ENCODE peak calls at places on chromosome 7, in seven cellular contexts. S is IMR-90, Q is heart left ventricle, U is fibroblast of lung, R is HCT116, Y is DND-41, T is astrocyte. A is an unnamed sample. For H3K27me3 and H3K36me3, the result is how much of the 10 kb centered on the place peaks cover.

GRCh38 chr7:22238354-22239311 is 118.3 kb downstream of the RAPGEF5 start:
- DNase-seq in S (peak), Q (no peak), U (peak), R (no peak), Y (no peak), T (peak), A (no peak)

GRCh38 chr7:78924581-78924980 is 528.9 kb downstream of the MAGI2 start:
- DNase-seq in S (peak), Q (no peak), U (peak), R (peak), Y (no peak), T (peak), A (no peak)

GRCh38 chr7:123871998-123872867 is 27.3 kb downstream of the HYAL4 start:
- DNase-seq in S (peak), Q (no peak), U (peak), R (peak), Y (peak), T (peak), A (no peak)

GRCh38 chr7:5689118-5689517 is 92.3 kb downstream of the RNF216 start:
- DNase-seq in S (peak), Q (no peak), U (peak), R (no peak), Y (no peak), T (no peak), A (no peak)

GRCh38 chr7:25596443-25596842 is 368.2 kb upstream of the NPVF start:
- DNase-seq in S (no peak), Q (no peak), U (no peak), R (no peak), Y (no peak), T (no peak), A (no peak)

GRCh38 chr7:105097619-105098018 is 83.6 kb downstream of the KMT2E start:
- DNase-seq in S (peak), Q (no peak), U (peak), R (no peak), Y (no peak), T (peak), A (peak)

GRCh38 chr7:94374721-94375120 is 20.0 kb upstream of the COL1A2 start:
- DNase-seq in S (no peak), Q (no peak), U (peak), R (no peak), Y (no peak), T (no peak), A (no peak)

GRCh38 chr7:131556055-131556911 is at the start of gene PODXL:
- DNase-seq in S (peak), Q (peak), U (peak), R (no peak), Y (peak), T (peak), A (no peak)

GRCh38 chr7:229184-229964 is 37.0 kb downstream of the FAM20C start:
- DNase-seq in S (peak), Q (no peak), U (peak), R (no peak), Y (no peak), T (peak), A (peak)

GRCh38 chr7:151570366-151570915 is 50.7 kb upstream of the RHEB start:
- DNase-seq in S (peak), Q (no peak), U (no peak), R (peak), Y (no peak), T (no peak), A (no peak)

GRCh38 chr7:83934118-83934734 is 260.4 kb downstream of the SEMA3A start:
- DNase-seq in S (peak), Q (no peak), U (no peak), R (no peak), Y (no peak), T (no peak), A (no peak)

GRCh38 chr7:14582010-14582409 is 320.5 kb downstream of the DGKB start:
- DNase-seq in S (no peak), Q (no peak), U (no peak), R (no peak), Y (no peak), T (no peak), A (no peak)

GRCh38 chr7:4747013-4747412 is 28.4 kb upstream of the AP5Z1 start:
- DNase-seq in S (no peak), Q (no peak), U (no peak), R (no peak), Y (no peak), T (no peak), A (no peak)

GRCh38 chr7:2209146-2209960 is 23.4 kb downstream of the MAD1L1 start:
- DNase-seq in S (peak), Q (peak), U (peak), R (no peak), Y (peak), T (peak), A (no peak)

GRCh38 chr7:41993173-41993867 is 243.7 kb downstream of the GLI3 start:
- DNase-seq in S (peak), Q (no peak), U (peak), R (no peak), Y (no peak), T (peak), A (no peak)

GRCh38 chr7:41880107-41880506 is 177.2 kb upstream of the INHBA start:
- DNase-seq in S (peak), Q (no peak), U (peak), R (no peak), Y (no peak), T (peak), A (peak)

GRCh38 chr7:135917721-135918120 is 59.4 kb downstream of the MTPN start:
- DNase-seq in S (no peak), Q (no peak), U (no peak), R (no peak), Y (no peak), T (no peak), A (no peak)

GRCh38 chr7:43693687-43694398 is 35.5 kb downstream of the COA1 start:
- DNase-seq in S (peak), Q (no peak), U (peak), R (peak), Y (no peak), T (peak), A (no peak)

GRCh38 chr7:17380696-17381662 is 82.5 kb downstream of the AHR start:
- DNase-seq in S (peak), Q (no peak), U (peak), R (no peak), Y (no peak), T (peak), A (no peak)

GRCh38 chr7:85529831-85530230 is 343.0 kb upstream of the SEMA3D start:
- DNase-seq in S (peak), Q (no peak), U (peak), R (no peak), Y (no peak), T (peak), A (peak)

GRCh38 chr7:2261611-2262010 is 19.6 kb downstream of the NUDT1 start:
- DNase-seq in S (no peak), Q (no peak), U (no peak), R (no peak), Y (no peak), T (no peak), A (no peak)

GRCh38 chr7:28002638-28003037 is 178.0 kb downstream of the JAZF1 start:
- DNase-seq in S (peak), Q (no peak), U (peak), R (no peak), Y (no peak), T (no peak), A (no peak)

GRCh38 chr7:35613150-35613549 is 81.8 kb downstream of the HERPUD2 start:
- DNase-seq in S (peak), Q (no peak), U (no peak), R (no peak), Y (no peak), T (no peak), A (no peak)

GRCh38 chr7:80499350-80499955 is 12.4 kb downstream of the GNAT3 start:
- DNase-seq in S (peak), Q (no peak), U (peak), R (peak), Y (no peak), T (peak), A (peak)

GRCh38 chr7:130955560-130955919 is 221.5 kb upstream of the KLF14 start:
- DNase-seq in S (no peak), Q (no peak), U (no peak), R (no peak), Y (no peak), T (no peak), A (no peak)

GRCh38 chr7:121572615-121573014 is 176.5 kb upstream of the FAM3C start:
- DNase-seq in S (no peak), Q (no peak), U (no peak), R (no peak), Y (no peak), T (no peak), A (no peak)

GRCh38 chr7:37028909-37029440 is 304.7 kb upstream of the AOAH start:
- DNase-seq in S (no peak), Q (no peak), U (no peak), R (peak), Y (peak), T (no peak), A (no peak)

GRCh38 chr7:74006451-74007259 is 21.3 kb upstream of the ELN start:
- DNase-seq in S (no peak), Q (peak), U (no peak), R (no peak), Y (no peak), T (no peak), A (no peak)

GRCh38 chr7:11171569-11172192 is 198.0 kb downstream of the PHF14 start:
- DNase-seq in S (no peak), Q (no peak), U (no peak), R (no peak), Y (no peak), T (no peak), A (no peak)

GRCh38 chr7:151806938-151807775 is 69.8 kb downstream of the PRKAG2 start:
- DNase-seq in S (no peak), Q (peak), U (no peak), R (no peak), Y (no peak), T (no peak), A (no peak)

GRCh38 chr7:38796636-38797501 is 112.1 kb downstream of the VPS41 start:
- DNase-seq in S (peak), Q (no peak), U (peak), R (peak), Y (peak), T (peak), A (peak)

GRCh38 chr7:142583424-142583823 is 165.8 kb upstream of the PRSS1 start:
- DNase-seq in S (peak), Q (no peak), U (peak), R (peak), Y (no peak), T (peak), A (no peak)

DNA sequence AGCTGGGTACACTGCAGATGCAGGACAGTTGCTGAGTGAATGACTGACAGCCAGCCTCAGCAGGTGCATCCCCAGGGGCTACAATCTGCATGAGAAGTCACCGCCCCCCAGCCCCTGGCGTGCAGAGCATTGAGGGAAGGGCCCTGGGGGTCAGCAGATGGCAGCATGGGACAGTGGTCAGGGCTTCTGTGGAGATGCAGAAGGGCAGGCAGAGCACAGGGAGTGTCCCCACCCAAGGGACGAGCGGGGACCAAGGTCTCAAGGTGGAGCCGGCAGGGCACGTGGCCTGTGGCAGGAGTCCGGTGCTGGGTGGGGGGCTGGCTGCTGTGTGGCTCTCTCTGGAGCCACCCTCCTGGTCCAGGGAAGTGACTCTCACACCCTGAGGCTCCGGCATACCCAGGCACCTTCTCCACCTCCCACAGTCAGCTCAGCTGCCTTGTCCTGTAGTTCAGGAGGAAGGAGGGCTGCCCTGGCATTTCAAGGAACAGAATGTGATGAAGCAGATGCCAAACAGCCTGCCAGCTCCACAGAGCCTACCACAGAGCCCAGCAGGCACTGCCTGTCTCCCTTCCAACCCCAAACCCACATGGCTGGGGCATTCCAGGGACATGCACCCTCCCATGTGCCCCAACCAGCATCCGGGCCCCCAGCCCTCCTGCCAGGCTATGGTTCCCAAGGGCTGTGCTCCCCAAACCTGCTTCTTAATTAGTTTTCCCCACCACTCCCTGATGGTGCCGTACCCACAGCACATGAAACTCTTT is 114.5 kb downstream of the TMEM130 start:
- DNase-seq in S (no peak), Q (no peak), U (no peak), R (no peak), Y (no peak), T (no peak), A (no peak)
- TF ChIP-seq CTCF in S (no peak), Q (peak), U (no peak), R (no peak), Y (no peak), T (no peak), A (no peak)

GRCh38 chr7:128363261-128363721 is 1.8 kb upstream of the PRRT4 start:
- DNase-seq in S (no peak), Q (no peak), U (no peak), R (no peak), Y (no peak), T (no peak), A (no peak)
- H3K27me3 ChIP-seq in S (half or more), Q (under half), U (under half), R (under half), Y (half or more), T (half or more), A (under half)

DNA sequence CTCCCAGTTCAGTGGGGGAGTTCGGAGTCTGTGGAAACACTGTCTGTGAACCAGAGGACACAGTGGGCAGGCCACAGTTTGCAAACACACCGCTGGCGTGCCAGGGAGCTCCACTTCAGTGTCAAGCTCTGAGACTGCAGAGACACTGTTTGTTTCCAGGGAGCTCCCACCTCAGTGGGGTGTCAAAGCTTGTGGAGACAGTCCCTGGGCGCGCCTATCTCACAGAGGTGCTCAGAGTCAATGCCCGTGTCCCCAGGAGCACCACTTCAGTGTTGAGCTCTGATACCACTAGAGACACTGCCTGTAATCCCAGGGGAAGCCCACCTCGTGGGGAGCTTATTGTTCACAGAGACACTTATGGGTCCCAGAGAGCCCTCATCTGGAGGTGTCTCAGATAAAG is 4.3 kb downstream of the MYO1G start:
- DNase-seq in S (no peak), Q (no peak), U (no peak), R (no peak), Y (no peak), T (no peak), A (no peak)
- H3K36me3 ChIP-seq in S (under half), Q (under half), U (under half), R (under half), Y (under half), T (under half), A (under half)

GRCh38 chr7:70812511-70812910 is 319.4 kb upstream of the GALNT17 start:
- DNase-seq in S (no peak), Q (no peak), U (no peak), R (no peak), Y (no peak), T (no peak), A (no peak)
- TF ChIP-seq CTCF in S (peak), Q (no peak), U (peak), R (no peak), Y (peak), T (peak), A (no peak)

DNA sequence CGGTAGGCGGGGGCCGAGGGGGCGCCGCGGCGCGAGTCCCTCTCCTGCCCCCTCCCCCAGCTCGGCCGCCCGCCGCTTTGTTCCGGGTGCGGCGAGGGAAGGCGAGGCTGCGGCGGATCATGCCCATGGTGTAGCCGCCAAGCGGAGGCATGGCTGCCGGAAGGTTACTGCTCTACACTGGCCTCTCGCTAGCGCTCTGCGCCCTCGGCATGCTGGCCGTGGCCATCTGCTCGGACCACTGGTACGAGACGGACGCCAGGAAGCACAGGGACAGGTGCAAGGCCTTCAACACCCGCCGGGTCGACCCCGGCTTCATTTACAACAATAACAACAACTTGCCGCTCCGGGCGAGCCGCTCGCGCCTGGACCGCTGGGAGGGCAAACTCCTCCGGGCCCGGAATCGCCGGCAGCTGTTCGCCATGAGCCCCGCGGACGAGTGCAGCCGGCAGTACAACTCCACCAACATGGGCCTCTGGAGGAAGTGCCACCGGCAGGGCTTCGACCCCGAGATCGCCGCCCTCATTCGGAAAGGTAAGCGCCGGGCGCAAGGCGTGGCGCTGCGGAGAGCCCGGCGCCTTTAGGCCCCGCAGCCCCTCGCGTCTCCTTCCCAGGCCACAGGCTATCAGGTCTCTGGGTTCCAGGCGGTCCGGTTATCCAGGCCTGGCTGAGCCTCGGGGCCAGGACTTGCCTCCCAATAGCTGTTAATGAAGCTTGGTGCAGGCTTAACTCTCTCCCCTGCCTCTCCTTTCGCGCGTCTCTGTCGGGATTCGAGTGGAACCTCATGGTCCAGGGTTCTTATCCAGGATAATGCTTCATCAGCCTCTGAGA is 512 bp downstream of the TMEM178B start:
- DNase-seq in S (no peak), Q (peak), U (peak), R (no peak), Y (no peak), T (no peak), A (no peak)
- H3K27me3 ChIP-seq in S (under half), Q (under half), U (under half), R (under half), Y (under half), T (under half), A (under half)

GRCh38 chr7:114534957-114535356 is 120.3 kb downstream of the FOXP2 start:
- DNase-seq in S (no peak), Q (no peak), U (no peak), R (no peak), Y (no peak), T (no peak), A (no peak)
- H3K36me3 ChIP-seq in S (under half), Q (under half), U (under half), R (under half), Y (under half), T (under half), A (under half)

DNA sequence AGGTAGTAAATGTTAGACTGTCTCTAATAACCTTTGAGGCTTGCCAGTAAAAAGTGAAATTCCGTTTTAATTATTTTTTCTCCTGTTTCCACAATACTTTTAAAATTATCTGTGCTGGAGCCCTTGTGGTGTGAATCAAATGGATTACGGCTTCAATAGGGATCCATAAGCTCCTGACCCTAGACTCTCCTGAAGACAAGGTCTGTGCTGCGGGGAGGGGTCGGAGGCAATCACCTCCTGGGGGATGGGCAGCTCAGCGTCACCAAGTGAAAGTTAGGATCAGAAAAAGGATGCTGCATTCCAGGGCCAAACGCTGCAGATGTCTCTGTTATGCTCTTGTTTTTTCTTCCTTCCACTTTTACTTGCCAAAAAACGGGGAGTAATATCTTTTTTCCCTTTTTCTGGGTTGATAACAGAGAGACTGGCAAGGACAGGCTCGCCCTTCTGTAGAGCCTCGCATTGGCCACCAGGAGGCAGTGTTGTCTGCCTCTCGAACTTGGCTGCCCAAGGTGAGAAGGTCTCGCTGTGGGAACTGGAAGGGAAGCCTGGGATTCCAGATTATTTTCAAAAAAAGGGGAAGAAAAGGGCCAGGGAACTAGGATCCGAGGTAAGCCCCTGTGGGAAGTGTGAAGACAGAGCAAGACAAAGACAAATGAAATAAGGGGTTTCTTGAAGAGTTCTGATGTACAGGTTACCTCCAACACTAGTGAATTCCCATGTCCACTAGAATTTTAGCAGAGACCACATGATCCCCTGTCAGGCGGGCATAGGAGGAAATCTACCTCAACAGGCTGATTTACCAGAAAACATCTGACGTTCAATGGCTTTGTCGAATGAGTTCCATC is 621.9 kb downstream of the ACTR3B start:
- DNase-seq in S (no peak), Q (no peak), U (no peak), R (no peak), Y (peak), T (no peak), A (no peak)
- TF ChIP-seq CTCF in S (no peak), Q (peak), U (no peak), R (peak), Y (peak), T (peak), A (no peak)

GRCh38 chr7:67380858-67381257 is 384.2 kb downstream of the TYW1 start:
- DNase-seq in S (no peak), Q (no peak), U (no peak), R (no peak), Y (no peak), T (no peak), A (no peak)

GRCh38 chr7:67377939-67378862 is 381.6 kb downstream of the TYW1 start:
- DNase-seq in S (peak), Q (peak), U (peak), R (peak), Y (peak), T (peak), A (no peak)

GRCh38 chr7:67375427-67375826 is 378.8 kb downstream of the TYW1 start:
- DNase-seq in S (no peak), Q (no peak), U (no peak), R (no peak), Y (no peak), T (no peak), A (no peak)

DNA sequence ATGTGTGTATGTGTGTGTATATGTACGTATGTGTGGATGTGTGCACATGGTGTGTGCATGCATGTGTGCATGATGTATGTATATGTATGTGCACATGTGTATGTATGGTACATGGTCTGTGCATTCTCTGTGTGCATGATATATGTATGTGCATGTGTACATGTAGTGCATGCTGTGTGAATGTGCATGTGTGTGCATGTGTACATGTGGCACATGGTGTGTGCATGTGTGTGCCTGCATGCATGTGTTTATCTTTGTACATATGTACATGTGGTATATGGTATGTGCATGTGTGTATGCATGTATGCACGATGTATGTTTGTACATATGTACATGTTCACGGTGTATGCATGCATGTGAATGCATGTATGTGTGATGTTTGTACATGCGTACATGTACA is 383.7 kb downstream of the TYW1 start:
- DNase-seq in S (no peak), Q (no peak), U (no peak), R (no peak), Y (no peak), T (no peak), A (no peak)
- H3K27me3 ChIP-seq in S (under half), Q (under half), U (under half), R (under half), Y (under half), T (under half), A (under half)

GRCh38 chr7:99395616-99396327 is 12.6 kb downstream of the PDAP1 start:
- DNase-seq in S (no peak), Q (peak), U (no peak), R (no peak), Y (no peak), T (no peak), A (no peak)
- H3K36me3 ChIP-seq in S (half or more), Q (half or more), U (under half), R (under half), Y (half or more), T (under half), A (half or more)

A was measured in BJ.